ENCODE peak calls at places on chromosome 1, in eight cellular contexts. One of them, this sample, is unnamed.
A peak's percentile ranks its signal among the peaks of the same experiment; 100 is the strongest.

GRCh38 chr1:212415107-212415841 is 588 bp upstream of the PACC1 start:
- DNase-seq in GM12878: no peak
- DNase-seq in CD4-positive, alpha-beta memory T cell: no peak
- DNase-seq in thyroid gland: no peak
- DNase-seq in right lobe of liver: no peak
- DNase-seq in adrenal gland: no peak
- DNase-seq in H1: no peak
- DNase-seq in HAP-1: no peak
- DNase-seq in this sample: no peak

GRCh38 chr1:201883266-201883665 is 5.4 kb upstream of the SHISA4 start:
- DNase-seq in thyroid gland: no peak
- DNase-seq in right lobe of liver: no peak
- DNase-seq in CD4-positive, alpha-beta memory T cell: no peak
- DNase-seq in HAP-1: no peak
- DNase-seq in GM12878: no peak
- DNase-seq in H1: no peak
- DNase-seq in adrenal gland: no peak
- DNase-seq in this sample: no peak

GRCh38 chr1:57835620-57836019 is 411.8 kb upstream of the DAB1 start:
- DNase-seq in adrenal gland: peak; percentile 62
- DNase-seq in HAP-1: no peak
- DNase-seq in H1: no peak
- DNase-seq in CD4-positive, alpha-beta memory T cell: no peak
- DNase-seq in thyroid gland: no peak
- DNase-seq in right lobe of liver: no peak
- DNase-seq in GM12878: no peak
- DNase-seq in this sample: no peak

GRCh38 chr1:59051007-59051406 is 245.9 kb upstream of the FGGY start:
- DNase-seq in GM12878: no peak
- DNase-seq in HAP-1: no peak
- DNase-seq in thyroid gland: no peak
- DNase-seq in adrenal gland: no peak
- DNase-seq in right lobe of liver: no peak
- DNase-seq in CD4-positive, alpha-beta memory T cell: no peak
- DNase-seq in H1: no peak
- DNase-seq in this sample: no peak

GRCh38 chr1:23800396-23801337 is at the start of gene GALE:
- DNase-seq in thyroid gland: peak; percentile 98
- DNase-seq in HAP-1: peak; percentile 98
- DNase-seq in right lobe of liver: peak; percentile 99
- DNase-seq in GM12878: peak; percentile 68
- DNase-seq in adrenal gland: peak; percentile 98
- DNase-seq in H1: no peak
- DNase-seq in CD4-positive, alpha-beta memory T cell: peak; percentile 97
- DNase-seq in this sample: peak; percentile 90

GRCh38 chr1:179079113-179079761 is 2.6 kb upstream of the TOR3A start:
- DNase-seq in adrenal gland: peak; percentile 83
- DNase-seq in CD4-positive, alpha-beta memory T cell: peak; percentile 53
- DNase-seq in right lobe of liver: no peak
- DNase-seq in GM12878: no peak
- DNase-seq in thyroid gland: peak; percentile 52
- DNase-seq in HAP-1: peak; percentile 72
- DNase-seq in H1: no peak
- DNase-seq in this sample: no peak

GRCh38 chr1:200510228-200510623 is 100.4 kb upstream of the ZNF281 start:
- DNase-seq in HAP-1: peak; percentile 85
- DNase-seq in GM12878: peak; percentile 39
- DNase-seq in H1: no peak
- DNase-seq in right lobe of liver: no peak
- DNase-seq in adrenal gland: peak; percentile 88
- DNase-seq in thyroid gland: peak; percentile 78
- DNase-seq in CD4-positive, alpha-beta memory T cell: peak; percentile 59
- DNase-seq in this sample: no peak

GRCh38 chr1:173392895-173393654 is 84.1 kb upstream of the PRDX6 start:
- DNase-seq in H1: no peak
- DNase-seq in HAP-1: no peak
- DNase-seq in thyroid gland: no peak
- DNase-seq in GM12878: no peak
- DNase-seq in CD4-positive, alpha-beta memory T cell: no peak
- DNase-seq in right lobe of liver: no peak
- DNase-seq in adrenal gland: peak; percentile 83
- DNase-seq in this sample: no peak

GRCh38 chr1:86068841-86069756 is 87.5 kb downstream of the COL24A1 start:
- DNase-seq in thyroid gland: no peak
- DNase-seq in CD4-positive, alpha-beta memory T cell: no peak
- DNase-seq in right lobe of liver: no peak
- DNase-seq in HAP-1: no peak
- DNase-seq in adrenal gland: no peak
- DNase-seq in GM12878: no peak
- DNase-seq in H1: no peak
- DNase-seq in this sample: no peak

GRCh38 chr1:38344705-38345104 is 298.1 kb upstream of the POU3F1 start:
- DNase-seq in thyroid gland: no peak
- DNase-seq in H1: no peak
- DNase-seq in HAP-1: no peak
- DNase-seq in GM12878: no peak
- DNase-seq in CD4-positive, alpha-beta memory T cell: no peak
- DNase-seq in right lobe of liver: no peak
- DNase-seq in adrenal gland: no peak
- DNase-seq in this sample: no peak

GRCh38 chr1:212967767-212968166 is 17.4 kb downstream of the VASH2 start:
- DNase-seq in adrenal gland: no peak
- DNase-seq in thyroid gland: no peak
- DNase-seq in CD4-positive, alpha-beta memory T cell: no peak
- DNase-seq in HAP-1: peak; percentile 66
- DNase-seq in GM12878: no peak
- DNase-seq in right lobe of liver: no peak
- DNase-seq in H1: peak; percentile 61
- DNase-seq in this sample: no peak

GRCh38 chr1:55400560-55400959 is 185.4 kb upstream of the USP24 start:
- DNase-seq in H1: no peak
- DNase-seq in CD4-positive, alpha-beta memory T cell: no peak
- DNase-seq in right lobe of liver: no peak
- DNase-seq in adrenal gland: no peak
- DNase-seq in HAP-1: no peak
- DNase-seq in thyroid gland: no peak
- DNase-seq in GM12878: no peak
- DNase-seq in this sample: no peak

GRCh38 chr1:27218736-27219135 is 15.7 kb upstream of the WDTC1 start:
- DNase-seq in right lobe of liver: no peak
- DNase-seq in H1: no peak
- DNase-seq in GM12878: no peak
- DNase-seq in adrenal gland: no peak
- DNase-seq in thyroid gland: peak; percentile 49
- DNase-seq in CD4-positive, alpha-beta memory T cell: no peak
- DNase-seq in HAP-1: no peak
- DNase-seq in this sample: no peak

GRCh38 chr1:198024782-198025181 is 107.6 kb downstream of the LHX9 start:
- DNase-seq in adrenal gland: no peak
- DNase-seq in H1: no peak
- DNase-seq in GM12878: no peak
- DNase-seq in right lobe of liver: no peak
- DNase-seq in CD4-positive, alpha-beta memory T cell: no peak
- DNase-seq in HAP-1: no peak
- DNase-seq in thyroid gland: no peak
- DNase-seq in this sample: no peak

GRCh38 chr1:167161242-167161641 is 59.4 kb upstream of the POU2F1 start:
- DNase-seq in HAP-1: no peak
- DNase-seq in thyroid gland: no peak
- DNase-seq in right lobe of liver: no peak
- DNase-seq in H1: no peak
- DNase-seq in GM12878: no peak
- DNase-seq in adrenal gland: no peak
- DNase-seq in CD4-positive, alpha-beta memory T cell: no peak
- DNase-seq in this sample: no peak

GRCh38 chr1:1061682-1062363 is 12.3 kb downstream of the RNF223 start:
- DNase-seq in HAP-1: no peak
- DNase-seq in adrenal gland: no peak
- DNase-seq in CD4-positive, alpha-beta memory T cell: no peak
- DNase-seq in right lobe of liver: no peak
- DNase-seq in thyroid gland: no peak
- DNase-seq in H1: no peak
- DNase-seq in GM12878: no peak
- DNase-seq in this sample: no peak

GRCh38 chr1:91876751-91877573 is 9.0 kb downstream of the TGFBR3 start:
- DNase-seq in H1: no peak
- DNase-seq in GM12878: no peak
- DNase-seq in thyroid gland: no peak
- DNase-seq in adrenal gland: no peak
- DNase-seq in HAP-1: no peak
- DNase-seq in CD4-positive, alpha-beta memory T cell: no peak
- DNase-seq in right lobe of liver: no peak
- DNase-seq in this sample: no peak

GRCh38 chr1:160639652-160640051 is 7.2 kb downstream of the SLAMF1 start:
- DNase-seq in thyroid gland: no peak
- DNase-seq in right lobe of liver: no peak
- DNase-seq in HAP-1: no peak
- DNase-seq in CD4-positive, alpha-beta memory T cell: no peak
- DNase-seq in GM12878: no peak
- DNase-seq in adrenal gland: no peak
- DNase-seq in H1: no peak
- DNase-seq in this sample: no peak

GRCh38 chr1:180188679-180189175 is 34.1 kb downstream of the QSOX1 start:
- DNase-seq in adrenal gland: no peak
- DNase-seq in HAP-1: no peak
- DNase-seq in CD4-positive, alpha-beta memory T cell: no peak
- DNase-seq in GM12878: no peak
- DNase-seq in H1: no peak
- DNase-seq in thyroid gland: no peak
- DNase-seq in right lobe of liver: no peak
- DNase-seq in this sample: no peak

GRCh38 chr1:12189328-12189682 is 22.5 kb downstream of the TNFRSF1B start:
- DNase-seq in right lobe of liver: no peak
- DNase-seq in thyroid gland: no peak
- DNase-seq in GM12878: no peak
- DNase-seq in CD4-positive, alpha-beta memory T cell: no peak
- DNase-seq in HAP-1: no peak
- DNase-seq in H1: no peak
- DNase-seq in adrenal gland: no peak
- DNase-seq in this sample: no peak

GRCh38 chr1:182315157-182315556 is 76.4 kb downstream of the GLUL start:
- DNase-seq in thyroid gland: no peak
- DNase-seq in CD4-positive, alpha-beta memory T cell: no peak
- DNase-seq in adrenal gland: no peak
- DNase-seq in right lobe of liver: no peak
- DNase-seq in H1: no peak
- DNase-seq in GM12878: no peak
- DNase-seq in HAP-1: no peak
- DNase-seq in this sample: no peak

GRCh38 chr1:112317556-112317955 is 78.5 kb upstream of the CTTNBP2NL start:
- DNase-seq in right lobe of liver: no peak
- DNase-seq in adrenal gland: no peak
- DNase-seq in HAP-1: no peak
- DNase-seq in CD4-positive, alpha-beta memory T cell: no peak
- DNase-seq in H1: no peak
- DNase-seq in GM12878: no peak
- DNase-seq in thyroid gland: peak; percentile 7
- DNase-seq in this sample: no peak

GRCh38 chr1:167904641-167905040 is 9.3 kb downstream of the ADCY10 start:
- DNase-seq in GM12878: no peak
- DNase-seq in HAP-1: no peak
- DNase-seq in adrenal gland: no peak
- DNase-seq in right lobe of liver: no peak
- DNase-seq in thyroid gland: peak; percentile 72
- DNase-seq in H1: no peak
- DNase-seq in CD4-positive, alpha-beta memory T cell: no peak
- DNase-seq in this sample: no peak

GRCh38 chr1:184739796-184740195 is 14.9 kb downstream of the EDEM3 start:
- DNase-seq in H1: no peak
- DNase-seq in CD4-positive, alpha-beta memory T cell: no peak
- DNase-seq in HAP-1: no peak
- DNase-seq in GM12878: no peak
- DNase-seq in thyroid gland: no peak
- DNase-seq in right lobe of liver: no peak
- DNase-seq in adrenal gland: no peak
- DNase-seq in this sample: no peak
- H3K36me3 ChIP-seq in H1: no peaks in the 10 kb centered on the region
- H3K36me3 ChIP-seq in CD4-positive, alpha-beta memory T cell: peaks cover 13% of the 10 kb centered on the region
- H3K36me3 ChIP-seq in HAP-1: no peaks in the 10 kb centered on the region
- H3K36me3 ChIP-seq in GM12878: no peaks in the 10 kb centered on the region
- H3K36me3 ChIP-seq in thyroid gland: no peaks in the 10 kb centered on the region
- H3K36me3 ChIP-seq in right lobe of liver: peaks cover 21% of the 10 kb centered on the region
- H3K36me3 ChIP-seq in adrenal gland: no peaks in the 10 kb centered on the region
- H3K36me3 ChIP-seq in this sample: peaks cover 4% of the 10 kb centered on the region

GRCh38 chr1:29360768-29361167 is 124.4 kb downstream of the PTPRU start:
- DNase-seq in right lobe of liver: no peak
- DNase-seq in adrenal gland: no peak
- DNase-seq in CD4-positive, alpha-beta memory T cell: no peak
- DNase-seq in GM12878: no peak
- DNase-seq in HAP-1: no peak
- DNase-seq in H1: no peak
- DNase-seq in thyroid gland: no peak
- DNase-seq in this sample: no peak

GRCh38 chr1:29355375-29355774 is 119.1 kb downstream of the PTPRU start:
- DNase-seq in GM12878: no peak
- DNase-seq in HAP-1: no peak
- DNase-seq in adrenal gland: no peak
- DNase-seq in right lobe of liver: no peak
- DNase-seq in CD4-positive, alpha-beta memory T cell: no peak
- DNase-seq in thyroid gland: no peak
- DNase-seq in H1: no peak
- DNase-seq in this sample: no peak

GRCh38 chr1:29356663-29357062 is 120.3 kb downstream of the PTPRU start:
- DNase-seq in thyroid gland: no peak
- DNase-seq in H1: no peak
- DNase-seq in right lobe of liver: no peak
- DNase-seq in GM12878: no peak
- DNase-seq in adrenal gland: no peak
- DNase-seq in CD4-positive, alpha-beta memory T cell: no peak
- DNase-seq in HAP-1: no peak
- DNase-seq in this sample: no peak

GRCh38 chr1:29357452-29357851 is 121.1 kb downstream of the PTPRU start:
- DNase-seq in right lobe of liver: no peak
- DNase-seq in GM12878: no peak
- DNase-seq in HAP-1: no peak
- DNase-seq in CD4-positive, alpha-beta memory T cell: no peak
- DNase-seq in thyroid gland: no peak
- DNase-seq in H1: no peak
- DNase-seq in adrenal gland: no peak
- DNase-seq in this sample: no peak

GRCh38 chr1:29358183-29358582 is 121.9 kb downstream of the PTPRU start:
- DNase-seq in right lobe of liver: no peak
- DNase-seq in CD4-positive, alpha-beta memory T cell: no peak
- DNase-seq in H1: no peak
- DNase-seq in HAP-1: no peak
- DNase-seq in thyroid gland: no peak
- DNase-seq in GM12878: no peak
- DNase-seq in adrenal gland: no peak
- DNase-seq in this sample: no peak
- H3K27me3 ChIP-seq in right lobe of liver: no peaks in the 10 kb centered on the region
- H3K27me3 ChIP-seq in CD4-positive, alpha-beta memory T cell: no peaks in the 10 kb centered on the region
- H3K27me3 ChIP-seq in H1: no peaks in the 10 kb centered on the region
- H3K27me3 ChIP-seq in HAP-1: no peaks in the 10 kb centered on the region
- H3K27me3 ChIP-seq in thyroid gland: no peaks in the 10 kb centered on the region
- H3K27me3 ChIP-seq in GM12878: no peaks in the 10 kb centered on the region
- H3K27me3 ChIP-seq in adrenal gland: no peaks in the 10 kb centered on the region
- H3K27me3 ChIP-seq in this sample: no peaks in the 10 kb centered on the region

GRCh38 chr1:40057310-40058030 is 16.9 kb downstream of the CAP1 start:
- DNase-seq in thyroid gland: no peak
- DNase-seq in right lobe of liver: no peak
- DNase-seq in GM12878: no peak
- DNase-seq in CD4-positive, alpha-beta memory T cell: no peak
- DNase-seq in adrenal gland: no peak
- DNase-seq in H1: no peak
- DNase-seq in HAP-1: no peak
- DNase-seq in this sample: no peak
- H3K36me3 ChIP-seq in thyroid gland: peaks cover 7% of the 10 kb centered on the region
- H3K36me3 ChIP-seq in right lobe of liver: peaks cover 30% of the 10 kb centered on the region
- H3K36me3 ChIP-seq in GM12878: peaks cover 3% of the 10 kb centered on the region
- H3K36me3 ChIP-seq in CD4-positive, alpha-beta memory T cell: peaks cover 33% of the 10 kb centered on the region
- H3K36me3 ChIP-seq in adrenal gland: no peaks in the 10 kb centered on the region
- H3K36me3 ChIP-seq in H1: peaks cover 35% of the 10 kb centered on the region
- H3K36me3 ChIP-seq in HAP-1: peaks cover 31% of the 10 kb centered on the region
- H3K36me3 ChIP-seq in this sample: peaks cover 25% of the 10 kb centered on the region

GRCh38 chr1:41513388-41513745 is 28.9 kb upstream of the EDN2 start:
- DNase-seq in adrenal gland: no peak
- DNase-seq in CD4-positive, alpha-beta memory T cell: no peak
- DNase-seq in H1: no peak
- DNase-seq in right lobe of liver: no peak
- DNase-seq in HAP-1: peak; percentile 62
- DNase-seq in GM12878: no peak
- DNase-seq in thyroid gland: no peak
- DNase-seq in this sample: no peak
- H3K27me3 ChIP-seq in adrenal gland: no peaks in the 10 kb centered on the region
- H3K27me3 ChIP-seq in CD4-positive, alpha-beta memory T cell: no peaks in the 10 kb centered on the region
- H3K27me3 ChIP-seq in H1: peaks cover 9% of the 10 kb centered on the region
- H3K27me3 ChIP-seq in right lobe of liver: no peaks in the 10 kb centered on the region
- H3K27me3 ChIP-seq in HAP-1: no peaks in the 10 kb centered on the region
- H3K27me3 ChIP-seq in GM12878: no peaks in the 10 kb centered on the region
- H3K27me3 ChIP-seq in thyroid gland: no peaks in the 10 kb centered on the region
- H3K27me3 ChIP-seq in this sample: no peaks in the 10 kb centered on the region